ENCODE peak calls at places on chromosomes 4 and X, in six cellular contexts. One of them, this sample, is unnamed.

GRCh38 chr4:168868044-168868855 is 141.8 kb downstream of the CBR4 start:
- ATAC-seq in HCT116: no peak
- ATAC-seq in heart left ventricle: no peak
- ATAC-seq in upper lobe of left lung: no peak
- ATAC-seq in HepG2: no peak
- ATAC-seq in K562: no peak
- ATAC-seq in this sample: no peak

GRCh38 chr4:12633058-12633651 is 851.0 kb downstream of the RAB28 start:
- ATAC-seq in HCT116: peak
- ATAC-seq in heart left ventricle: peak
- ATAC-seq in upper lobe of left lung: peak
- ATAC-seq in HepG2: peak
- ATAC-seq in K562: peak
- ATAC-seq in this sample: no peak

GRCh38 chr4:140372607-140373327 is 679 bp upstream of the SCOC start:
- ATAC-seq in HCT116: peak
- ATAC-seq in heart left ventricle: peak
- ATAC-seq in upper lobe of left lung: peak
- ATAC-seq in HepG2: peak
- ATAC-seq in K562: peak
- ATAC-seq in this sample: no peak

GRCh38 chr4:7647932-7648812 is 213.4 kb upstream of the PSAPL1 start:
- ATAC-seq in HCT116: no peak
- ATAC-seq in heart left ventricle: peak
- ATAC-seq in upper lobe of left lung: peak
- ATAC-seq in HepG2: peak
- ATAC-seq in K562: no peak
- ATAC-seq in this sample: peak

GRCh38 chr4:179755322-179755721 is 2313.1 kb upstream of the AGA start:
- ATAC-seq in HCT116: no peak
- ATAC-seq in heart left ventricle: no peak
- ATAC-seq in upper lobe of left lung: no peak
- ATAC-seq in HepG2: no peak
- ATAC-seq in K562: no peak
- ATAC-seq in this sample: no peak

GRCh38 chr4:84019626-84020025 is 479.5 kb downstream of the NKX6-1 start:
- ATAC-seq in HCT116: no peak
- ATAC-seq in heart left ventricle: no peak
- ATAC-seq in upper lobe of left lung: no peak
- ATAC-seq in HepG2: no peak
- ATAC-seq in K562: no peak
- ATAC-seq in this sample: no peak

GRCh38 chr4:98822144-98822543 is 106.8 kb downstream of the EIF4E start:
- ATAC-seq in HCT116: no peak
- ATAC-seq in heart left ventricle: no peak
- ATAC-seq in upper lobe of left lung: no peak
- ATAC-seq in HepG2: no peak
- ATAC-seq in K562: peak
- ATAC-seq in this sample: no peak

GRCh38 chrX:9475984-9476383 is 11.1 kb downstream of the TBL1X start:
- ATAC-seq in HCT116: no peak
- ATAC-seq in heart left ventricle: no peak
- ATAC-seq in upper lobe of left lung: no peak
- ATAC-seq in HepG2: no peak
- ATAC-seq in K562: peak
- ATAC-seq in this sample: no peak

GRCh38 chr4:165368114-165368513 is 10.7 kb upstream of the CPE start:
- ATAC-seq in HCT116: no peak
- ATAC-seq in heart left ventricle: no peak
- ATAC-seq in upper lobe of left lung: no peak
- ATAC-seq in HepG2: no peak
- ATAC-seq in K562: no peak
- ATAC-seq in this sample: no peak

GRCh38 chrX:13778916-13779315 is 38.0 kb downstream of the GPM6B start:
- ATAC-seq in HCT116: no peak
- ATAC-seq in heart left ventricle: no peak
- ATAC-seq in upper lobe of left lung: no peak
- ATAC-seq in HepG2: no peak
- ATAC-seq in K562: no peak
- ATAC-seq in this sample: no peak

GRCh38 chrX:19823031-19823430 is 64.4 kb downstream of the SH3KBP1 start:
- ATAC-seq in HCT116: no peak
- ATAC-seq in heart left ventricle: no peak
- ATAC-seq in upper lobe of left lung: no peak
- ATAC-seq in HepG2: no peak
- ATAC-seq in K562: no peak
- ATAC-seq in this sample: no peak

GRCh38 chr4:8373270-8373972 is 67.1 kb downstream of the ACOX3 start:
- ATAC-seq in HCT116: no peak
- ATAC-seq in heart left ventricle: no peak
- ATAC-seq in upper lobe of left lung: no peak
- ATAC-seq in HepG2: no peak
- ATAC-seq in K562: no peak
- ATAC-seq in this sample: no peak

GRCh38 chr4:120895554-120895953 is 27.0 kb downstream of the PRDM5 start:
- ATAC-seq in HCT116: no peak
- ATAC-seq in heart left ventricle: no peak
- ATAC-seq in upper lobe of left lung: no peak
- ATAC-seq in HepG2: no peak
- ATAC-seq in K562: no peak
- ATAC-seq in this sample: no peak

GRCh38 chrX:10199212-10199611 is 42.4 kb downstream of the CLCN4 start:
- ATAC-seq in HCT116: no peak
- ATAC-seq in heart left ventricle: peak
- ATAC-seq in upper lobe of left lung: peak
- ATAC-seq in HepG2: no peak
- ATAC-seq in K562: no peak
- ATAC-seq in this sample: peak

GRCh38 chr4:41222259-41222658 is 7.9 kb upstream of the APBB2 start:
- ATAC-seq in HCT116: no peak
- ATAC-seq in heart left ventricle: no peak
- ATAC-seq in upper lobe of left lung: no peak
- ATAC-seq in HepG2: no peak
- ATAC-seq in K562: no peak
- ATAC-seq in this sample: no peak

GRCh38 chr4:137638934-137639333 is 106.6 kb upstream of the PCDH18 start:
- ATAC-seq in HCT116: no peak
- ATAC-seq in heart left ventricle: no peak
- ATAC-seq in upper lobe of left lung: no peak
- ATAC-seq in HepG2: no peak
- ATAC-seq in K562: no peak
- ATAC-seq in this sample: no peak

GRCh38 chrX:41350976-41351569 is 17.1 kb downstream of the DDX3X start:
- ATAC-seq in HCT116: peak
- ATAC-seq in heart left ventricle: peak
- ATAC-seq in upper lobe of left lung: no peak
- ATAC-seq in HepG2: peak
- ATAC-seq in K562: peak
- ATAC-seq in this sample: no peak

GRCh38 chr4:39825090-39825489 is 127.2 kb downstream of the UBE2K start:
- ATAC-seq in HCT116: no peak
- ATAC-seq in heart left ventricle: no peak
- ATAC-seq in upper lobe of left lung: no peak
- ATAC-seq in HepG2: no peak
- ATAC-seq in K562: no peak
- ATAC-seq in this sample: no peak

GRCh38 chr4:143554728-143555597 is 41.5 kb downstream of the SMARCA5 start:
- ATAC-seq in HCT116: no peak
- ATAC-seq in heart left ventricle: no peak
- ATAC-seq in upper lobe of left lung: no peak
- ATAC-seq in HepG2: no peak
- ATAC-seq in K562: no peak
- ATAC-seq in this sample: no peak

GRCh38 chr4:157072002-157072401 is 3.9 kb upstream of the GLRB start:
- ATAC-seq in HCT116: no peak
- ATAC-seq in heart left ventricle: no peak
- ATAC-seq in upper lobe of left lung: peak
- ATAC-seq in HepG2: no peak
- ATAC-seq in K562: no peak
- ATAC-seq in this sample: no peak

GRCh38 chr4:156799121-156799589 is 172.4 kb downstream of the PDGFC start:
- ATAC-seq in HCT116: no peak
- ATAC-seq in heart left ventricle: no peak
- ATAC-seq in upper lobe of left lung: no peak
- ATAC-seq in HepG2: no peak
- ATAC-seq in K562: no peak
- ATAC-seq in this sample: peak

GRCh38 chr4:99821918-99822503 is 5.4 kb downstream of the DAPP1 start:
- ATAC-seq in HCT116: no peak
- ATAC-seq in heart left ventricle: peak
- ATAC-seq in upper lobe of left lung: peak
- ATAC-seq in HepG2: no peak
- ATAC-seq in K562: peak
- ATAC-seq in this sample: no peak

GRCh38 chrX:115948018-115948923 is 222.3 kb upstream of the AGTR2 start:
- ATAC-seq in HCT116: no peak
- ATAC-seq in heart left ventricle: no peak
- ATAC-seq in upper lobe of left lung: no peak
- ATAC-seq in HepG2: peak
- ATAC-seq in K562: peak
- ATAC-seq in this sample: no peak

GRCh38 chrX:19852014-19853005 is 35.1 kb downstream of the SH3KBP1 start:
- ATAC-seq in HCT116: peak
- ATAC-seq in heart left ventricle: peak
- ATAC-seq in upper lobe of left lung: no peak
- ATAC-seq in HepG2: peak
- ATAC-seq in K562: no peak
- ATAC-seq in this sample: peak

DNA sequence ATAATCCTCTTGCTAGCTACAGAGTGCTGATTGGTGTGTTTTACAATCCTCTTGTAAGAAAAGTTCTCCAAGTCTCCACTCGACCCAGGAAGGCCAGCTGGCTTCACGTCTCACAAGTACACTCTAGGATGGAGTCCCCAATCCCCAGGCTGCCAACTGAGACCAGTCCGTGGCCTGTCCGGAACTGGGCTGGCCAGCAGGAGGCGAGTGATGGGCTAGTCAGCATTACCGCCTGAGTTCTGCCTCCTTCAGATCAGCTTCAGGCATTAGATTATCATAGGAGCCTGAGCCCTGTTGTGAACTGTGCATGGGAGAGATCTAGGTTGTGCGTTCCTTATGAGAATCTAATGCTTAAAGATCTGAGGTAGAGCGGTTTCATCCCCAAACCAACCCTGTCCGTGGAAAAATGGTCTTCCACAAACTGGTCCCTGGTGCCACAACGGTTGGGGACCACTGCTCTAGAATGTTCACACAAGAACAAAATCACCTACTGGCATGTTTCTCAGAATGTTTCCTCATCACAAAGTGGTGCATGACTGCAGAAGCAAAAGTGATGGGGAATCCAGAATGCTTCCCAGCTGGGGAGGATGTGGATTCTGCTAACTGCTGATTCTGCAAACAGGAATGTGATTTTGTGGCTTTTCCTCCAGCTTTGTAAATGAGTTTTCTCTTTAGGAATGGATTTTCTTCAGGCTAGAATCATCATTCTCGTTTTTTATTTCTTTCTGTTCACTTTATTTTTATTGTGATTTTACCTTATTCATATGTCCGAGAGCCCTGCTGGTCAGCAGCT is 40.9 kb downstream of the SEPTIN11 start:
- ATAC-seq in HCT116: no peak
- ATAC-seq in heart left ventricle: no peak
- ATAC-seq in upper lobe of left lung: no peak
- ATAC-seq in HepG2: no peak
- ATAC-seq in K562: no peak
- ATAC-seq in this sample: no peak
- TF ChIP-seq CTCF in HCT116: no peak
- TF ChIP-seq CTCF in heart left ventricle: no peak
- TF ChIP-seq CTCF in upper lobe of left lung: no peak
- TF ChIP-seq CTCF in HepG2: no peak
- TF ChIP-seq CTCF in K562: no peak
- TF ChIP-seq CTCF in this sample: no peak

GRCh38 chr4:968221-968620 is 5.1 kb downstream of the DGKQ start:
- ATAC-seq in HCT116: no peak
- ATAC-seq in heart left ventricle: no peak
- ATAC-seq in upper lobe of left lung: no peak
- ATAC-seq in HepG2: no peak
- ATAC-seq in K562: no peak
- ATAC-seq in this sample: no peak
- TF ChIP-seq POLR2A in HCT116: no peak
- TF ChIP-seq POLR2A in heart left ventricle: no peak
- TF ChIP-seq POLR2A in upper lobe of left lung: no peak
- TF ChIP-seq POLR2A in HepG2: no peak
- TF ChIP-seq POLR2A in K562: no peak
- TF ChIP-seq POLR2A in this sample: no peak

GRCh38 chrX:32010948-32011347 is 939.1 kb upstream of the FTHL17 start:
- ATAC-seq in HCT116: no peak
- ATAC-seq in heart left ventricle: no peak
- ATAC-seq in upper lobe of left lung: no peak
- ATAC-seq in HepG2: no peak
- ATAC-seq in K562: no peak
- ATAC-seq in this sample: no peak
- TF ChIP-seq CTCF in HCT116: no peak
- TF ChIP-seq CTCF in heart left ventricle: no peak
- TF ChIP-seq CTCF in upper lobe of left lung: no peak
- TF ChIP-seq CTCF in HepG2: no peak
- TF ChIP-seq CTCF in K562: no peak
- TF ChIP-seq CTCF in this sample: no peak

GRCh38 chrX:49174723-49175122 is 3.0 kb downstream of the PLP2 start:
- ATAC-seq in HCT116: no peak
- ATAC-seq in heart left ventricle: no peak
- ATAC-seq in upper lobe of left lung: no peak
- ATAC-seq in HepG2: no peak
- ATAC-seq in K562: peak
- ATAC-seq in this sample: no peak

GRCh38 chrX:49175875-49176274 is 4.2 kb downstream of the PLP2 start:
- ATAC-seq in HCT116: no peak
- ATAC-seq in heart left ventricle: no peak
- ATAC-seq in upper lobe of left lung: no peak
- ATAC-seq in HepG2: no peak
- ATAC-seq in K562: no peak
- ATAC-seq in this sample: no peak

GRCh38 chrX:49175435-49175834 is 3.7 kb downstream of the PLP2 start:
- ATAC-seq in HCT116: no peak
- ATAC-seq in heart left ventricle: no peak
- ATAC-seq in upper lobe of left lung: no peak
- ATAC-seq in HepG2: no peak
- ATAC-seq in K562: peak
- ATAC-seq in this sample: no peak

GRCh38 chrX:49172280-49172780 is 632 bp downstream of the PLP2 start:
- ATAC-seq in HCT116: peak
- ATAC-seq in heart left ventricle: peak
- ATAC-seq in upper lobe of left lung: peak
- ATAC-seq in HepG2: no peak
- ATAC-seq in K562: peak
- ATAC-seq in this sample: peak

DNA sequence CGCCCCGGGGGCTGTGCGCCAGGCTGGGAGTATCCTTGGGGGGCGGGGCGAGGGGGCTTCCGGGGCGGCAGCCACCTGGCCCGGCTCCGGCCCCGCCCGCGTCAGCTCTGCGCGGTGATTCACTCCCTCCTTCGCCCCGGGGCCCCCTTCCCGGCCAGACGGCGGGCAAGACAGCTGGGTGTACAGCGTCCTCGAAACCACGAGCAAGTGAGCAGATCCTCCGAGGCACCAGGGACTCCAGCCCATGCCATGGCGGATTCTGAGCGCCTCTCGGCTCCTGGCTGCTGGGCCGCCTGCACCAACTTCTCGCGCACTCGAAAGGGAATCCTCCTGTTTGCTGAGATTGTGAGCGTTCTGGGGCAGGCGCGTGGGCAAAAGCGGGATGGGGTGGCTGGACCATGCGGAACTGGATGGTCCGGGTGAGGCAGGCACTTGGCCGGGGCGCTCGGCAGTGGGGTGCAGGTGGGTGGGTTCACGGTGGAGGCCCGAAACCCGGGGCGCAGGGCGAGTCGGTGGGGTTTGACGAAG is at the start of gene PLP2:
- ATAC-seq in HCT116: peak
- ATAC-seq in heart left ventricle: peak
- ATAC-seq in upper lobe of left lung: peak
- ATAC-seq in HepG2: peak
- ATAC-seq in K562: peak
- ATAC-seq in this sample: peak
- TF ChIP-seq POLR2A in HCT116: peak
- TF ChIP-seq POLR2A in heart left ventricle: peak
- TF ChIP-seq POLR2A in upper lobe of left lung: peak
- TF ChIP-seq POLR2A in HepG2: no peak
- TF ChIP-seq POLR2A in K562: peak
- TF ChIP-seq POLR2A in this sample: peak